ENCODE peak calls at places on chromosomes 3 and 15, in four cellular contexts. One of them, this sample, is unnamed.

GRCh38 chr3:81823882-81824395 is 62.5 kb upstream of the GBE1 start:
- DNase-seq in esophagus muscularis mucosa: no peak
- DNase-seq in breast epithelium: no peak
- DNase-seq in transverse colon: no peak
- DNase-seq in this sample: no peak

GRCh38 chr3:14853280-14853956 is 34.7 kb downstream of the FGD5 start:
- DNase-seq in esophagus muscularis mucosa: no peak
- DNase-seq in transverse colon: no peak
- DNase-seq in breast epithelium: no peak
- DNase-seq in this sample: peak

GRCh38 chr15:78461171-78461881 is 23.3 kb downstream of the IREB2 start:
- DNase-seq in breast epithelium: no peak
- DNase-seq in transverse colon: no peak
- DNase-seq in esophagus muscularis mucosa: no peak
- DNase-seq in this sample: no peak

GRCh38 chr3:102733811-102734574 is 299.2 kb downstream of the ZPLD1 start:
- DNase-seq in esophagus muscularis mucosa: no peak
- DNase-seq in breast epithelium: no peak
- DNase-seq in transverse colon: no peak
- DNase-seq in this sample: no peak

GRCh38 chr3:183033746-183034145 is 53.4 kb upstream of the DCUN1D1 start:
- DNase-seq in esophagus muscularis mucosa: no peak
- DNase-seq in transverse colon: no peak
- DNase-seq in breast epithelium: no peak
- DNase-seq in this sample: no peak

GRCh38 chr3:177371903-177372302 is 174.6 kb upstream of the TBL1XR1 start:
- DNase-seq in breast epithelium: no peak
- DNase-seq in transverse colon: no peak
- DNase-seq in esophagus muscularis mucosa: no peak
- DNase-seq in this sample: no peak

GRCh38 chr3:193132247-193132646 is 108.8 kb upstream of the PLAAT1 start:
- DNase-seq in esophagus muscularis mucosa: no peak
- DNase-seq in transverse colon: no peak
- DNase-seq in breast epithelium: no peak
- DNase-seq in this sample: no peak

GRCh38 chr3:46163551-46163981 is 44.5 kb downstream of the CCR1 start:
- DNase-seq in breast epithelium: no peak
- DNase-seq in esophagus muscularis mucosa: no peak
- DNase-seq in transverse colon: no peak
- DNase-seq in this sample: no peak

GRCh38 chr15:74994685-74995084 is 678 bp upstream of the SCAMP5 start:
- DNase-seq in breast epithelium: no peak
- DNase-seq in transverse colon: no peak
- DNase-seq in esophagus muscularis mucosa: no peak
- DNase-seq in this sample: no peak

GRCh38 chr3:55842204-55842603 is 355.1 kb upstream of the WNT5A start:
- DNase-seq in breast epithelium: no peak
- DNase-seq in esophagus muscularis mucosa: no peak
- DNase-seq in transverse colon: no peak
- DNase-seq in this sample: no peak

GRCh38 chr15:36632196-36632595 is 52.8 kb downstream of the CDIN1 start:
- DNase-seq in esophagus muscularis mucosa: no peak
- DNase-seq in transverse colon: no peak
- DNase-seq in breast epithelium: no peak
- DNase-seq in this sample: no peak

GRCh38 chr15:66711260-66711659 is 9.2 kb downstream of the SMAD6 start:
- DNase-seq in esophagus muscularis mucosa: no peak
- DNase-seq in transverse colon: no peak
- DNase-seq in breast epithelium: no peak
- DNase-seq in this sample: no peak

GRCh38 chr3:29587340-29587739 is 306.5 kb downstream of the RBMS3 start:
- DNase-seq in transverse colon: no peak
- DNase-seq in esophagus muscularis mucosa: no peak
- DNase-seq in breast epithelium: no peak
- DNase-seq in this sample: no peak

GRCh38 chr15:93235321-93235720 is 146.3 kb upstream of the RGMA start:
- DNase-seq in transverse colon: no peak
- DNase-seq in breast epithelium: no peak
- DNase-seq in esophagus muscularis mucosa: peak
- DNase-seq in this sample: no peak

GRCh38 chr3:176906046-176906905 is 291.0 kb downstream of the TBL1XR1 start:
- DNase-seq in transverse colon: no peak
- DNase-seq in breast epithelium: no peak
- DNase-seq in esophagus muscularis mucosa: no peak
- DNase-seq in this sample: no peak

GRCh38 chr15:85625856-85626255 is 168.9 kb downstream of the KLHL25 start:
- DNase-seq in esophagus muscularis mucosa: no peak
- DNase-seq in breast epithelium: no peak
- DNase-seq in transverse colon: no peak
- DNase-seq in this sample: no peak

GRCh38 chr3:161977063-161977462 is 480.5 kb downstream of the OTOL1 start:
- DNase-seq in esophagus muscularis mucosa: no peak
- DNase-seq in transverse colon: no peak
- DNase-seq in breast epithelium: no peak
- DNase-seq in this sample: no peak

GRCh38 chr3:50604628-50605588 is 6.7 kb downstream of the CISH start:
- DNase-seq in transverse colon: peak
- DNase-seq in breast epithelium: peak
- DNase-seq in esophagus muscularis mucosa: no peak
- DNase-seq in this sample: no peak

GRCh38 chr3:177195941-177196472 is 1.3 kb downstream of the TBL1XR1 start:
- DNase-seq in transverse colon: no peak
- DNase-seq in breast epithelium: no peak
- DNase-seq in esophagus muscularis mucosa: no peak
- DNase-seq in this sample: no peak

GRCh38 chr3:23588547-23588946 is 217.2 kb upstream of the UBE2E1 start:
- DNase-seq in breast epithelium: no peak
- DNase-seq in esophagus muscularis mucosa: peak
- DNase-seq in transverse colon: no peak
- DNase-seq in this sample: no peak

GRCh38 chr3:125245521-125245920 is 33.0 kb upstream of the SLC12A8 start:
- DNase-seq in transverse colon: no peak
- DNase-seq in esophagus muscularis mucosa: no peak
- DNase-seq in breast epithelium: no peak
- DNase-seq in this sample: no peak

GRCh38 chr3:12752803-12753202 is 6.3 kb downstream of the TMEM40 start:
- DNase-seq in esophagus muscularis mucosa: no peak
- DNase-seq in breast epithelium: no peak
- DNase-seq in transverse colon: no peak
- DNase-seq in this sample: no peak

GRCh38 chr15:66939451-66940023 is 125.9 kb upstream of the SMAD3 start:
- DNase-seq in transverse colon: no peak
- DNase-seq in breast epithelium: no peak
- DNase-seq in esophagus muscularis mucosa: no peak
- DNase-seq in this sample: peak

GRCh38 chr3:140081836-140082331 is 146.9 kb downstream of the CLSTN2 start:
- DNase-seq in esophagus muscularis mucosa: no peak
- DNase-seq in breast epithelium: no peak
- DNase-seq in transverse colon: no peak
- DNase-seq in this sample: no peak

GRCh38 chr3:24235121-24235520 is 259.5 kb downstream of the THRB start:
- DNase-seq in esophagus muscularis mucosa: no peak
- DNase-seq in breast epithelium: no peak
- DNase-seq in transverse colon: no peak
- DNase-seq in this sample: no peak

GRCh38 chr15:69743091-69743490 is 290.5 kb downstream of the RPLP1 start:
- DNase-seq in transverse colon: no peak
- DNase-seq in breast epithelium: no peak
- DNase-seq in esophagus muscularis mucosa: no peak
- DNase-seq in this sample: no peak

GRCh38 chr15:39966521-39966920 is 32.6 kb downstream of the EIF2AK4 start:
- DNase-seq in breast epithelium: no peak
- DNase-seq in transverse colon: no peak
- DNase-seq in esophagus muscularis mucosa: no peak
- DNase-seq in this sample: no peak

GRCh38 chr3:126847061-126847460 is 135.9 kb upstream of the PLXNA1 start:
- DNase-seq in breast epithelium: no peak
- DNase-seq in esophagus muscularis mucosa: peak
- DNase-seq in transverse colon: no peak
- DNase-seq in this sample: no peak

GRCh38 chr3:123941150-123941941 is 19.7 kb downstream of the CCDC14 start:
- DNase-seq in esophagus muscularis mucosa: no peak
- DNase-seq in transverse colon: no peak
- DNase-seq in breast epithelium: no peak
- DNase-seq in this sample: no peak

GRCh38 chr3:141128126-141128777 is 77.1 kb downstream of the SPSB4 start:
- DNase-seq in breast epithelium: no peak
- DNase-seq in esophagus muscularis mucosa: peak
- DNase-seq in transverse colon: no peak
- DNase-seq in this sample: peak

GRCh38 chr3:7546219-7546618 is 685.3 kb downstream of the GRM7 start:
- DNase-seq in breast epithelium: no peak
- DNase-seq in esophagus muscularis mucosa: no peak
- DNase-seq in transverse colon: no peak
- DNase-seq in this sample: no peak

GRCh38 chr3:143276592-143276991 is 157.0 kb downstream of the CHST2 start:
- DNase-seq in breast epithelium: no peak
- DNase-seq in esophagus muscularis mucosa: no peak
- DNase-seq in transverse colon: no peak
- DNase-seq in this sample: no peak

GRCh38 chr15:92647467-92648163 is 8.0 kb downstream of the FAM174B start:
- DNase-seq in esophagus muscularis mucosa: no peak
- DNase-seq in transverse colon: no peak
- DNase-seq in breast epithelium: no peak
- DNase-seq in this sample: no peak

DNA sequence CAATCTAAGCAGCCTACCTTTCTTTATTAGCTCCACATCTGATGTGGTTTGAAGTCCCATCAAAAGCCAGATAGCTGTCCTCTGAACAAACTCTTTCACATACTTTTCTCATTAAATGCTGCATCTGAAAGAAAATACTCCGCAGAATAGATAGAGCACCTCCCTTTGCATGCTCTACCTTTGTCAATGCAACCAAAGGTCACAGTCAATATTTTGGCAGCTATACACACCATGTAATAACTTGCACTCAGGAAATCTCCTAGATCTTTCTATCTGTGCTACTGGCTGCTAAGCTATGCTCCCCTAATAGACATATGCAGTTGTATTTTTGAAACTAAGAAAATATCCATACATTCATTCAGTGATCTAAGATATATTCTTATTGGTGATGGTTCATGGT is 204.8 kb upstream of the ARRDC4 start:
- DNase-seq in transverse colon: no peak
- DNase-seq in esophagus muscularis mucosa: no peak
- DNase-seq in breast epithelium: no peak
- DNase-seq in this sample: no peak
- H3K4me3 ChIP-seq in transverse colon: no peak
- H3K4me3 ChIP-seq in esophagus muscularis mucosa: no peak
- H3K4me3 ChIP-seq in breast epithelium: no peak
- H3K4me3 ChIP-seq in this sample: no peak

GRCh38 chr3:52346623-52347530 is 30.8 kb downstream of the DNAH1 start:
- DNase-seq in esophagus muscularis mucosa: no peak
- DNase-seq in transverse colon: no peak
- DNase-seq in breast epithelium: no peak
- DNase-seq in this sample: no peak
- TF ChIP-seq POLR2AphosphoS5 in esophagus muscularis mucosa: no peak
- TF ChIP-seq POLR2AphosphoS5 in transverse colon: no peak
- TF ChIP-seq POLR2AphosphoS5 in breast epithelium: no peak
- TF ChIP-seq POLR2AphosphoS5 in this sample: no peak

DNA sequence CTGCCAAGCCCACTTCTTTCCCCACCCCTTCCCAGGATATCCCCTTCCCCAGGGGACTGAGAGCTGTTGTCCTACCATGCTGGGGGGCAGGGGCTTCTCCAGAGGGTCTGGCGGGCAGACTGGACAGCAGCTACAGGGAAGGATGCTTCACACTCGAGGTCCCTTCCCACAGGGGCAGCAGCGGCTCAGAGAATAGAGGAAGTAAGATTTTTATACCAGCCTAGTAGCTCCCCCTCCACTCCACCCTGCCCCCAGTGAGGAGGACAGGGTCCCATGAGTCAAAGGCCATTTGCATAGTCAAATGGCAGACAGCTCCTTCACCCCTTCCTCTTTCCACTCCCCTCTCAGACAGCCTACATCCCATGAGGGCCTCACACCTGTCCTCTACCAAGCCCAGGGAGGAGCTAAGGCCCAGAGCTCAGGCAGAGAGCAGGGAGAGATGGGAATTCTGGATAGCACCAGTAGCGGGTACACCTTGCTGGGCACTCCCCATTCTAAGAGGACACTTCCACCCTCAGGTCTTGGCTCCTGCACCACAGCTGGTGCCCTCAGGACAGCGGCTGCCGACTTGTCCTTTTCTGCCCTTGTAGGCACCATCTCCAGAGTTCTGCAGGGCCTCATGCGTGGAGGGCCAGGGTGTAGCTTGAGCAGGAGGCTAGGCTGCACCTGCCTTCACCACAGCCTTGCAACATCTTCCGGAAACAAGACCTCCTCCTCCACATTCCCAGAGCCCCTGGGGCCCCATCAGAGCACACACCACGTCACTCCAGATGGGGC is at the start of gene TLR9:
- DNase-seq in transverse colon: peak
- DNase-seq in esophagus muscularis mucosa: no peak
- DNase-seq in breast epithelium: no peak
- DNase-seq in this sample: peak
- TF ChIP-seq POLR2A in transverse colon: peak
- TF ChIP-seq POLR2A in esophagus muscularis mucosa: no peak
- TF ChIP-seq POLR2A in breast epithelium: no peak
- TF ChIP-seq POLR2A in this sample: no peak

DNA sequence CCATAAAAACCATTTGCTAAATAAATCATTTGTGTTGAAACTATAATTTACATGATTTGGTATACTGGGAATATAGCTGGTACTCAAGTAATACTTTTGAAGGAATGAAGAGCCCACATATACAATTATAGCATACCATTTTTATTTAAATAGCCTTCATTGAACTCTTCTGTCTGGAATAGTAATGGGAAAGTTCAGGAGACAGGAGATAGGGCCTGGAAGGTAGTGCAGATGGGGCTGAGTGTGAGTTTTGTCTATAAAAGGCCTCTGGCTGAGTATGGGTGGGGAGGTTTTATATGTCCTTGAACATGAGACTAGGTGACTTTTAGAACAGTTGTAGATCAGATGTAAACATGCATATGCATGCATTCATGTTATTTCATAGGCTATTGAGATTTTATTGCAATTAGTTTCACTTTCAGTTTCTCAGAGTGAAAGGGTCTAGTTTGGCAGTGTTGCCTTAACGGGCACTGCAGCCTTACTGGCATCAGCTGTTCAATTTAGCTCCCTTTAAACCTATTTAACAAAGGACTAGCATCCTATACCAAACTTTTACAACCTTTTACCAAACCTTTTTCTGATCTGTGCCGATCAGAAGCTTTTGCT is 27.2 kb downstream of the CGGBP1 start:
- DNase-seq in transverse colon: no peak
- DNase-seq in esophagus muscularis mucosa: no peak
- DNase-seq in breast epithelium: no peak
- DNase-seq in this sample: no peak
- H3K4me3 ChIP-seq in transverse colon: peak
- H3K4me3 ChIP-seq in esophagus muscularis mucosa: peak
- H3K4me3 ChIP-seq in breast epithelium: peak
- H3K4me3 ChIP-seq in this sample: peak